ENCODE peak calls at places on chromosomes 12 and 14, in five cellular contexts. N is progenitor cell of endocrine pancreas, B is kidney, G is neural crest cell, L is cardiac muscle cell. K is an unnamed sample.

GRCh38 chr12:19641235-19642080 is 202.2 kb downstream of the AEBP2 start:
- DNase-seq in L (peak; percentile 80), G (no peak), B (no peak), N (no peak), K (no peak)

GRCh38 chr14:24817638-24818053 is 183.7 kb upstream of the GZMB start:
- DNase-seq in N (no peak), L (peak; percentile 64), G (no peak), B (no peak), K (no peak)

GRCh38 chr12:28704477-28705169 is 444.5 kb upstream of the FAR2 start:
- DNase-seq in G (no peak), B (no peak), L (no peak), N (no peak), K (no peak)

GRCh38 chr14:60003991-60004390 is 84.0 kb downstream of the LRRC9 start:
- DNase-seq in L (no peak), G (no peak), B (no peak), N (no peak), K (no peak)

GRCh38 chr12:22459872-22460490 is 84.4 kb downstream of the C2CD5 start:
- DNase-seq in L (peak; percentile 61), B (no peak), N (no peak), G (no peak), K (no peak)

GRCh38 chr14:71554323-71554722 is 377.9 kb upstream of the RGS6 start:
- DNase-seq in B (no peak), L (no peak), N (no peak), G (no peak), K (no peak)

GRCh38 chr12:49094104-49094948 is at the start of gene DHH:
- DNase-seq in G (peak; percentile 30), N (no peak), B (peak; percentile 82), L (peak; percentile 16), K (no peak)

GRCh38 chr12:20716037-20716436 is 20.9 kb downstream of the SLCO1C1 start:
- DNase-seq in L (no peak), G (no peak), B (no peak), N (no peak), K (no peak)

GRCh38 chr12:128531153-128531552 is 264.2 kb downstream of the TMEM132C start:
- DNase-seq in G (no peak), N (no peak), L (no peak), B (no peak), K (no peak)

GRCh38 chr12:64611430-64612286 is 1.4 kb downstream of the RASSF3 start:
- DNase-seq in L (peak; percentile 33), G (peak; percentile 5), N (no peak), B (peak; percentile 79), K (no peak)

GRCh38 chr14:79947440-79947839 is 263.9 kb downstream of the DIO2 start:
- DNase-seq in G (no peak), L (no peak), B (no peak), N (no peak), K (no peak)

GRCh38 chr14:77721437-77721836 is 13.5 kb downstream of the SLIRP start:
- DNase-seq in L (no peak), B (no peak), G (no peak), N (no peak), K (no peak)

DNA sequence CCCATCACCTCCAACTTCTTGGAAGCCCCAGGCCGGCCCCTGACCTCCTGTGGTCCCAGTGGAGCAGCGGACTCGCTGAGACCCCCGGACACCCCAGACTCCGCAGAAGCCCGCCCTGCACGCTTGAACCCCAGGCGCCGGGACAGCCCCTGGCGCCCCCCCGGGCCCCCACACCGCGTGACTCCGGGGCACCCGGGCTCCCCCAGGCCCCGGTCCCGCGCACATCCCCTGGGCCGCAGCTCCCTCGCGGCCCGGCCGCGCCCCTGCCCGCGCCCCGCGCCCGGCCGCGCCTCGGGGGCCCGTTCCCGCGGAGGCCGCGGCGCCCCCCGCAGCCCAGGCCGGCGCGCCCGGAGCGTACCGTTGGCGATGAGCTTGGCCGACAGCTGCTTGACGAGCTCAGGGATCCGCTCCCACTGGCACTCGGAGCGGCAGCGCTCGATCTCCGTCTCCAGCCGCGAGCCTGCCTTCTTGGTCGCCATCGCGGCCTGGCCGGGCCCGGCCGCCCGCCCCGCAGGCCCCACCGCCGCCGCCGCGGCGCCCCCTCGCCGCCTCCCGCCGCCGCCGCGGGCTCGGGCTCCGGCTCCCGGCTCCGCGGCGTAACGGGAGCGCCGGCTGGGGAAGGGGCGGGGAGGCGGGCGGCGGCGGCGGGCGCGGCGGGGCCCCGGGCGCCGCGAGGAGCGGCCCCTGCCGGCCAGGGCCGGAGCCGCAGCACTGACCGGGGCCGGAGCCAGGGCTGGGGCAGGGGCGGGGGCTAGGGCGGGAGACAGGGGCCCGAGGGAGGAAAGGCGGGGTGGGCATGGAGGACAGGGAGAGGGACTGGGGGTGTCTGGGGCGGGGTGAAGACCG is at the start of gene TTC7B:
- DNase-seq in N (peak; percentile 52), B (no peak), G (peak; percentile 42), L (peak; percentile 47), K (no peak)
- TF ChIP-seq CTCF in N (no peak), B (peak; percentile 42), G (peak; percentile 37), L (peak; percentile 27), K (no peak)

GRCh38 chr12:27193854-27194544 is 50.1 kb upstream of the STK38L start:
- DNase-seq in L (peak; percentile 87), N (no peak), B (no peak), G (no peak), K (no peak)
- TF ChIP-seq CTCF in L (no peak), N (no peak), B (no peak), G (no peak), K (no peak)

GRCh38 chr12:116201908-116202307 is 75.6 kb downstream of the MED13L start:
- DNase-seq in L (no peak), B (no peak), N (no peak), G (no peak), K (no peak)

GRCh38 chr12:116201359-116201758 is 76.1 kb downstream of the MED13L start:
- DNase-seq in L (no peak), G (no peak), N (no peak), B (no peak), K (no peak)

GRCh38 chr12:116204169-116204568 is 73.3 kb downstream of the MED13L start:
- DNase-seq in G (no peak), L (peak; percentile 31), N (no peak), B (no peak), K (no peak)

GRCh38 chr12:116202433-116202832 is 75.1 kb downstream of the MED13L start:
- DNase-seq in N (no peak), L (no peak), B (no peak), G (no peak), K (no peak)

GRCh38 chr12:116202940-116203339 is 74.6 kb downstream of the MED13L start:
- DNase-seq in N (no peak), B (no peak), G (no peak), L (no peak), K (no peak)
- TF ChIP-seq CTCF in N (no peak), B (no peak), G (peak; percentile 18), L (no peak), K (no peak)

GRCh38 chr14:89842852-89843251 is 111.7 kb downstream of the EFCAB11 start:
- DNase-seq in N (no peak), G (no peak), B (no peak), L (no peak), K (no peak)

GRCh38 chr14:89836830-89837469 is 117.6 kb downstream of the EFCAB11 start:
- DNase-seq in G (no peak), L (no peak), B (no peak), N (no peak), K (no peak)

GRCh38 chr14:89845346-89845745 is 109.2 kb downstream of the EFCAB11 start:
- DNase-seq in G (no peak), L (peak; percentile 85), B (no peak), N (no peak), K (no peak)

GRCh38 chr14:89844508-89844907 is 110.0 kb downstream of the EFCAB11 start:
- DNase-seq in L (no peak), G (no peak), N (no peak), B (no peak), K (no peak)

DNA sequence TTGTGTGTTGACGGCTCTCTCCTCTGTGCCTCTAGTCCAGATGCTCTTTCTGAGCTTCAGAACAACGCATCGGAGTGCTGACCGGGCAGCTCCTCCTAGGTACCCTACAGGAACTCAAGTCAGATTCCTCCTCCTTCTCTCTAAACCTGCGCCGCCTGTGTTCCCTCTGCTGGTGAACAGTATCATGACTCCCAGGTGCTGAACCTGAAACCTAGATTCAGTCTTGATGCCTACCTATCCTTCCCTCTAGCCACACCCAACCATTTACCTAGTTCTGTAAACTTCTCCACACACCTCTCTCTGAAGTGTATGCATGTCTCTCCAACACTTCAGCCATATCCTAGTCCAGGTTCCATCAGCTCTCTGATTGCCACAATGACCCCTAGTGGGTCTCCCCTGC is 112.7 kb downstream of the EFCAB11 start:
- DNase-seq in L (no peak), B (no peak), G (no peak), N (no peak), K (no peak)
- TF ChIP-seq CTCF in L (no peak), B (no peak), G (no peak), N (peak; percentile 14), K (no peak)

GRCh38 chr14:68611611-68612010 is 181.3 kb downstream of the ZFP36L1 start:
- DNase-seq in G (no peak), L (no peak), N (no peak), B (no peak), K (no peak)
- TF ChIP-seq CTCF in G (no peak), L (no peak), N (no peak), B (no peak), K (no peak)

GRCh38 chr14:75198291-75198933 is 22.0 kb upstream of the TMED10 start:
- DNase-seq in G (no peak), L (peak; percentile 65), B (no peak), N (no peak), K (no peak)

GRCh38 chr14:75196064-75196463 is 19.7 kb upstream of the TMED10 start:
- DNase-seq in G (no peak), L (no peak), N (no peak), B (no peak), K (no peak)

GRCh38 chr14:75200451-75200850 is 24.0 kb upstream of the TMED10 start:
- DNase-seq in N (no peak), G (no peak), B (peak; percentile 78), L (no peak), K (no peak)

GRCh38 chr14:75197338-75197737 is 20.9 kb upstream of the TMED10 start:
- DNase-seq in N (no peak), G (no peak), L (peak; percentile 20), B (no peak), K (no peak)

DNA sequence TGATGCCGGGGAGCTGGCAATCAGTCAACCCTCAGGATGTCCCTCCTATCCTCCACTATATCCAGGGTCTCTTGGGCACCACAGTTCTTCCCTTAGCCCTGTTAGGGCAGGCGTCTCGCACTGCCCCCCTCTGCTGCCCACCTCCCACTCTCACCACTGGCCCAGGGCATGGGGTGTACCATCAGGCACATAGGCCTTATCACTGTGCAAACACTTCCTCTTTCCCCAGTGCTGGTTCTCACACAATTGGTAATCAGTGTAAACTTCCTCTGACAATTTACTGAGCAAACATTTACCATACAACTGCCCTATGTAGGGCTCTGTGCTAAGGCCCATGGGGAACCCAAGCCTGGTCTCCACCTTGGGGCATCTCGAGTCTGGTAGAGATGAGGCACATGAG is 20.1 kb upstream of the TMED10 start:
- DNase-seq in B (no peak), N (peak; percentile 11), L (no peak), G (no peak), K (no peak)
- TF ChIP-seq CTCF in B (no peak), N (no peak), L (no peak), G (no peak), K (no peak)

GRCh38 chr14:93075891-93076290 is 39.8 kb downstream of the ITPK1 start:
- DNase-seq in G (no peak), B (no peak), N (no peak), L (no peak), K (no peak)
- TF ChIP-seq CTCF in G (no peak), B (no peak), N (no peak), L (no peak), K (no peak)